ENCODE peak calls at places on chromosome 21, in four cellular contexts. One of them, this sample, is unnamed.

GRCh38 chr21:14523234-14523633 is 22.9 kb downstream of the SAMSN1 start:
- DNase-seq in astrocyte: no peak
- DNase-seq in transverse colon: no peak
- DNase-seq in GM23248: no peak
- DNase-seq in this sample: no peak

GRCh38 chr21:14762734-14763694 is 216.9 kb upstream of the SAMSN1 start:
- DNase-seq in astrocyte: no peak
- DNase-seq in transverse colon: no peak
- DNase-seq in GM23248: no peak
- DNase-seq in this sample: no peak

GRCh38 chr21:36429672-36430546 is 44.7 kb downstream of the CHAF1B start:
- DNase-seq in astrocyte: peak; percentile 100
- DNase-seq in transverse colon: peak; percentile 43
- DNase-seq in GM23248: peak; percentile 100
- DNase-seq in this sample: peak; percentile 72

GRCh38 chr21:36798461-36798860 is 99.5 kb downstream of the SIM2 start:
- DNase-seq in astrocyte: no peak
- DNase-seq in transverse colon: no peak
- DNase-seq in GM23248: no peak
- DNase-seq in this sample: no peak

GRCh38 chr21:39525129-39525528 is 73.4 kb downstream of the SH3BGR start:
- DNase-seq in astrocyte: no peak
- DNase-seq in transverse colon: no peak
- DNase-seq in GM23248: no peak
- DNase-seq in this sample: peak; percentile 28

GRCh38 chr21:31874817-31875216 is 2.0 kb downstream of the HUNK start:
- DNase-seq in astrocyte: no peak
- DNase-seq in transverse colon: peak; percentile 26
- DNase-seq in GM23248: peak; percentile 27
- DNase-seq in this sample: no peak

GRCh38 chr21:42538479-42539275 is 25.0 kb downstream of the SLC37A1 start:
- DNase-seq in astrocyte: no peak
- DNase-seq in transverse colon: no peak
- DNase-seq in GM23248: no peak
- DNase-seq in this sample: no peak

GRCh38 chr21:18937337-18937736 is 533.8 kb upstream of the TMPRSS15 start:
- DNase-seq in astrocyte: no peak
- DNase-seq in transverse colon: no peak
- DNase-seq in GM23248: no peak
- DNase-seq in this sample: no peak

GRCh38 chr21:38807987-38808386 is 2.3 kb downstream of the ETS2 start:
- DNase-seq in astrocyte: no peak
- DNase-seq in transverse colon: peak; percentile 41
- DNase-seq in GM23248: no peak
- DNase-seq in this sample: no peak

GRCh38 chr21:39182484-39183271 is 573 bp downstream of the PSMG1 start:
- DNase-seq in astrocyte: no peak
- DNase-seq in transverse colon: peak; percentile 23
- DNase-seq in GM23248: peak; percentile 58
- DNase-seq in this sample: peak; percentile 23

GRCh38 chr21:32448803-32449594 is 36.5 kb downstream of the EVA1C start:
- DNase-seq in astrocyte: peak; percentile 80
- DNase-seq in transverse colon: no peak
- DNase-seq in GM23248: peak; percentile 29
- DNase-seq in this sample: no peak

GRCh38 chr21:39317134-39318090 is 4.0 kb upstream of the BRWD1 start:
- DNase-seq in astrocyte: no peak
- DNase-seq in transverse colon: no peak
- DNase-seq in GM23248: no peak
- DNase-seq in this sample: no peak

GRCh38 chr21:26115346-26115745 is 55.2 kb downstream of the APP start:
- DNase-seq in astrocyte: no peak
- DNase-seq in transverse colon: no peak
- DNase-seq in GM23248: no peak
- DNase-seq in this sample: no peak

GRCh38 chr21:32726742-32727477 is 903 bp downstream of the SYNJ1 start:
- DNase-seq in astrocyte: no peak
- DNase-seq in transverse colon: peak; percentile 42
- DNase-seq in GM23248: peak; percentile 54
- DNase-seq in this sample: peak; percentile 41

GRCh38 chr21:38820471-38821239 is 14.9 kb downstream of the ETS2 start:
- DNase-seq in astrocyte: no peak
- DNase-seq in transverse colon: peak; percentile 75
- DNase-seq in GM23248: no peak
- DNase-seq in this sample: no peak

GRCh38 chr21:32055305-32055704 is 182.5 kb downstream of the HUNK start:
- DNase-seq in astrocyte: no peak
- DNase-seq in transverse colon: no peak
- DNase-seq in GM23248: no peak
- DNase-seq in this sample: no peak

GRCh38 chr21:41241341-41241740 is 73.4 kb downstream of the BACE2 start:
- DNase-seq in astrocyte: peak; percentile 51
- DNase-seq in transverse colon: no peak
- DNase-seq in GM23248: no peak
- DNase-seq in this sample: no peak

GRCh38 chr21:41243107-41243506 is 73.5 kb upstream of the FAM3B start:
- DNase-seq in astrocyte: no peak
- DNase-seq in transverse colon: no peak
- DNase-seq in GM23248: no peak
- DNase-seq in this sample: no peak

GRCh38 chr21:41245509-41246135 is 71.0 kb upstream of the FAM3B start:
- DNase-seq in astrocyte: no peak
- DNase-seq in transverse colon: no peak
- DNase-seq in GM23248: no peak
- DNase-seq in this sample: no peak

GRCh38 chr21:41240040-41240439 is 72.1 kb downstream of the BACE2 start:
- DNase-seq in astrocyte: no peak
- DNase-seq in transverse colon: no peak
- DNase-seq in GM23248: no peak
- DNase-seq in this sample: no peak

DNA sequence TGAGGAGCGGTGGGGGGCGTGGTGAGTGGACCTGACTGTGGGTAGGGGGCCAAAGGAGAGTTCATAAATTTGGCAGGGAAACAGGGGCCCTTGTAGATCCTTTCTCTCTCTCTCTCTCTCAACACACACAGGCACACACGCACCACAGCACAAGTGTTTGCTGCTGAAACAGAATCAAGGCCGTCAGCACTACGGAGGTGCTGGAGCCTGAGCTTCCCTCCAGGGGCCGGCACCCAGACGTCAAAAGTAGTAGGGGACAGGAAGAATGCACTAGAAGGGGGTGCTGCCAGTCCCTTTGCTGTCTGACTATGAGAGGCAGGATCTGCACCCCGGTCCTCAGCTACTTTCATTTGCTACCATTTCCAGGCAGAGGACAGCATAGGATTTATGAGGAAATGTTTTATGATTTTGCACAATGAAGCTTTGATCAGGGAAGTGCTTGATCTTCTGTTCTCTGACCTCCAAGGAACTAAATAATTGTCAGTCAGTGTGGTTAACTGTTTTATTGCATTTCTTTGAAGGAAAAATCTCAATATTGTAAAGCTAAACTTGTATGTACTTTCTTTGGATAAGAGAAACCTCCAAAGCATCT is 74.3 kb upstream of the FAM3B start:
- DNase-seq in astrocyte: no peak
- DNase-seq in transverse colon: no peak
- DNase-seq in GM23248: no peak
- DNase-seq in this sample: no peak
- H3K4me3 ChIP-seq in astrocyte: no peak overlapping the region
- H3K4me3 ChIP-seq in transverse colon: no peak overlapping the region
- H3K4me3 ChIP-seq in GM23248: no peak overlapping the region
- H3K4me3 ChIP-seq in this sample: no peak overlapping the region

GRCh38 chr21:16536661-16537359 is 807.0 kb downstream of the USP25 start:
- DNase-seq in astrocyte: peak; percentile 62
- DNase-seq in transverse colon: no peak
- DNase-seq in GM23248: no peak
- DNase-seq in this sample: no peak
- H3K4me3 ChIP-seq in astrocyte: peak overlapping the region; percentile 69
- H3K4me3 ChIP-seq in transverse colon: no peak overlapping the region
- H3K4me3 ChIP-seq in GM23248: peak overlapping the region; percentile 74
- H3K4me3 ChIP-seq in this sample: peak overlapping the region; percentile 63

GRCh38 chr21:45435405-45435981 is 30.5 kb downstream of the COL18A1 start:
- DNase-seq in astrocyte: no peak
- DNase-seq in transverse colon: no peak
- DNase-seq in GM23248: no peak
- DNase-seq in this sample: no peak
- H3K4me3 ChIP-seq in astrocyte: no peak overlapping the region
- H3K4me3 ChIP-seq in transverse colon: no peak overlapping the region
- H3K4me3 ChIP-seq in GM23248: no peak overlapping the region
- H3K4me3 ChIP-seq in this sample: no peak overlapping the region

GRCh38 chr21:41418956-41419680 is 6.9 kb upstream of the MX1 start:
- DNase-seq in astrocyte: no peak
- DNase-seq in transverse colon: no peak
- DNase-seq in GM23248: no peak
- DNase-seq in this sample: no peak
- H3K4me3 ChIP-seq in astrocyte: no peak overlapping the region
- H3K4me3 ChIP-seq in transverse colon: no peak overlapping the region
- H3K4me3 ChIP-seq in GM23248: no peak overlapping the region
- H3K4me3 ChIP-seq in this sample: no peak overlapping the region

DNA sequence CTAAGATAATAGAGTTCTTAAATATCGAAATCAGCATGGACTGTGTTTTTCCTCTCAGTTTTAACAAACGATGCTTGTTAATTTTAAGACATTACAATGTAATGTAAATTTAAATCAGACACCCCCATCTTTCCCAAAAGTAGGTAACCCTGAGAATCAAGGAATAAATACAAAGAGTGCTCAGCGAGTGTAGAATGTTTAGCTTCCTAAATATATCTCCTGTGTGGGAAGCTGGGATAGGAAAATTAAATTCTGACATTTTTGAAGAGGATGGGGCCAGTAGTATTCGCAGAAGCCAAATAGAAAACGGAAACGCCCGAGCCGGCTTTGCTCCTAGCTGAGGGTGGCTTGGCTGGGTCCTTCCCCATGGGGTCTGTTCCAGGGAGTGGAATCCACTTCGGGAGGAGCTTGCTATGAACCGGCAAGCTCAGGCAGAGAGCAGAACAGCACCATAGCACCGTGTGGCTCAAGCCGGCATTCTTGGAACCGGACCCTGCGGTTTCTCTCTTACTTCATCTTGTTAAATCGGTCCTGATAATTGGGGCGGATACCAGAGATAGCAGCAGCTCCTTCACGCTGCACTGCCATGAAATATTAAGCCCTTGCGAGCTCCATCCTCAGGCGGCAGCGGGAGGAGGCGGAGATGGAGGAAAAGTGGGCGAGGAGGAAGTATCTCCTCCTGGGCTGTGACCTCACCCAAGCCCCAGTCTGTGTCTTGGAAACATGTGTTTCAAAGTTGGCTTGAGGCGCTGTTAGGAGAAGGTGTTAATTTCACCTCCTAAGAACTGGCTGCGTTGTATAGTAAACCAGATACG is 24.9 kb downstream of the MAP3K7CL start:
- DNase-seq in astrocyte: peak; percentile 94
- DNase-seq in transverse colon: no peak
- DNase-seq in GM23248: peak; percentile 76
- DNase-seq in this sample: peak; percentile 74
- H3K4me3 ChIP-seq in astrocyte: no peak overlapping the region
- H3K4me3 ChIP-seq in transverse colon: peak overlapping the region; percentile 14
- H3K4me3 ChIP-seq in GM23248: peak overlapping the region; percentile 69
- H3K4me3 ChIP-seq in this sample: peak overlapping the region; percentile 41

DNA sequence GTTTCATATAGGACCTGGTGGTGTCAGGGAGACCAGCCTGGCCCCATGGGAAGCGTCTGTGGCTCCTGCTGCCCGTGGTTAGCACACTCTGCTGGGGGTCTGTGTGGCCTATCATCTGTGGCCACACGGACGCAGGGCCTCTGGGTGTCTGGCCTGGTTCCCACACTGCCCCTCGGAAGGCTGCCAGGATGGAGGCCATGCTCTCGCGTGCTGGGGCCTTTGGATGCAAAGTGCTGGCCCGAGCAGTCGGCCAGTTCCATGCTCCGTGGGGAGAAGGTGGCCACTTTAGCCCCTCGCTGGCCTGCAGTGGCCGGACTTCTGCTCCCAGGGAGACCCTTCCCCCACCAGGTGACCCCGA is 20.8 kb upstream of the LRRC3 start:
- DNase-seq in astrocyte: no peak
- DNase-seq in transverse colon: no peak
- DNase-seq in GM23248: no peak
- DNase-seq in this sample: no peak
- H3K4me3 ChIP-seq in astrocyte: no peak overlapping the region
- H3K4me3 ChIP-seq in transverse colon: no peak overlapping the region
- H3K4me3 ChIP-seq in GM23248: no peak overlapping the region
- H3K4me3 ChIP-seq in this sample: no peak overlapping the region